ENCODE peak calls at places on chromosomes 2 and 18, in five cellular contexts. Z is heart left ventricle, N is ovary, L is kidney, M is psoas muscle. D is an unnamed sample.
A peak's percentile ranks its signal among the peaks of the same experiment; 100 is the strongest.

GRCh38 chr2:159202568-159203071 is 83.9 kb downstream of the WDSUB1 start:
- DNase-seq in Z (peak; percentile 51), N (no peak), L (no peak), M (no peak), D (peak; percentile 85)

GRCh38 chr2:12240216-12240615 is 476.5 kb upstream of the TRIB2 start:
- DNase-seq in Z (no peak), N (no peak), L (no peak), M (no peak), D (no peak)

GRCh38 chr18:7414459-7414858 is 152.7 kb upstream of the PTPRM start:
- DNase-seq in Z (no peak), N (no peak), L (no peak), M (no peak), D (no peak)

GRCh38 chr2:202721621-202722020 is 86.9 kb downstream of the FAM117B start:
- DNase-seq in Z (no peak), N (no peak), L (no peak), M (no peak), D (no peak)

GRCh38 chr2:119283873-119284331 is 60.3 kb downstream of the STEAP3 start:
- DNase-seq in Z (peak; percentile 57), N (no peak), L (peak; percentile 87), M (peak; percentile 94), D (no peak)

GRCh38 chr2:53235836-53236582 is 531.6 kb upstream of the CHAC2 start:
- DNase-seq in Z (no peak), N (no peak), L (no peak), M (no peak), D (no peak)

GRCh38 chr2:236344446-236344845 is 80.2 kb upstream of the ASB18 start:
- DNase-seq in Z (no peak), N (no peak), L (no peak), M (no peak), D (no peak)

GRCh38 chr2:18149660-18150246 is 271.3 kb downstream of the KCNS3 start:
- DNase-seq in Z (no peak), N (no peak), L (no peak), M (no peak), D (no peak)

GRCh38 chr2:9984861-9985480 is 33.5 kb downstream of the GRHL1 start:
- DNase-seq in Z (no peak), N (no peak), L (no peak), M (no peak), D (no peak)

GRCh38 chr2:96929245-96929925 is 57.0 kb downstream of the FAM178B start:
- DNase-seq in Z (no peak), N (no peak), L (no peak), M (peak; percentile 35), D (no peak)

GRCh38 chr2:21194828-21195227 is 71.1 kb downstream of the TDRD15 start:
- DNase-seq in Z (no peak), N (no peak), L (no peak), M (no peak), D (no peak)

GRCh38 chr2:47321411-47322031 is 81.4 kb upstream of the MSH2 start:
- DNase-seq in Z (no peak), N (no peak), L (no peak), M (no peak), D (no peak)

GRCh38 chr2:72144412-72144745 is 3.3 kb downstream of the CYP26B1 start:
- DNase-seq in Z (peak; percentile 61), N (peak; percentile 47), L (no peak), M (no peak), D (peak; percentile 90)

GRCh38 chr2:73175663-73176204 is 26.6 kb upstream of the NOTO start:
- DNase-seq in Z (peak; percentile 84), N (peak; percentile 80), L (peak; percentile 94), M (peak; percentile 84), D (peak; percentile 87)

GRCh38 chr2:140786585-140786984 is 1344.2 kb downstream of the LRP1B start:
- DNase-seq in Z (no peak), N (no peak), L (no peak), M (no peak), D (no peak)

GRCh38 chr2:11655495-11655894 is 14.5 kb downstream of the NTSR2 start:
- DNase-seq in Z (no peak), N (no peak), L (no peak), M (no peak), D (no peak)

GRCh38 chr2:168025487-168026203 is 221.8 kb downstream of the STK39 start:
- DNase-seq in Z (no peak), N (no peak), L (no peak), M (no peak), D (no peak)

GRCh38 chr2:3202926-3203325 is 174.7 kb downstream of the EIPR1 start:
- DNase-seq in Z (no peak), N (no peak), L (no peak), M (no peak), D (no peak)

GRCh38 chr2:11348209-11348749 is 3.8 kb upstream of the ROCK2 start:
- DNase-seq in Z (peak; percentile 29), N (no peak), L (peak; percentile 83), M (no peak), D (no peak)

GRCh38 chr2:218884519-218884918 is 3.9 kb downstream of the WNT10A start:
- DNase-seq in Z (no peak), N (no peak), L (peak; percentile 11), M (peak; percentile 26), D (peak; percentile 10)
- H3K4me3 ChIP-seq in Z (no peak overlapping the region), N (no peak overlapping the region), L (no peak overlapping the region), M (no peak overlapping the region), D (no peak overlapping the region)

DNA sequence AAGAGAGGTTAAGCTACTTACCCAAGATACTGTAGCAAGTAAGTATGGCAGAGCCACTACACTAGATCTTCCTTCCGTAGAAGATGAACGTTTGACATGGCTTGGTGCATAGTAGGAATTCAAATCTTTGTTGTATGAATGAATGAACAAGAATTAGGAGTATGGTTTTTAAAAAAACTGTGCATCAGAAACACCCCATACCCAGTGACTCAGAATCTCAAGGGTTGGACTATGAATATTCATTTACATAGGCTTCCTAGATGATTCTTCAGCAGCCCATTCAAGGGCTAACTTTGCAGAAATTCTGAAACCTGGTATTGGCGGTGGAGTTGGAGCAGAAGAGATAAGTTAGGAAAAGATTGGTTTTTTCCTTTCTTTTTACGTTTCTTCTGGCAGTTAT is 5.4 kb downstream of the ACTR3 start:
- DNase-seq in Z (no peak), N (no peak), L (no peak), M (no peak), D (no peak)
- H3K4me1 ChIP-seq in Z (peaks cover 80% of the 10 kb centered on the region), N (peaks cover 5% of the 10 kb centered on the region), L (peaks cover 9% of the 10 kb centered on the region), M (peaks cover 84% of the 10 kb centered on the region), D (peaks cover 8% of the 10 kb centered on the region)

GRCh38 chr18:11148655-11149440 is 521 bp downstream of the PIEZO2 start:
- DNase-seq in Z (no peak), N (no peak), L (peak; percentile 61), M (peak; percentile 53), D (peak; percentile 76)

GRCh38 chr18:11146238-11146946 is 3.0 kb downstream of the PIEZO2 start:
- DNase-seq in Z (peak; percentile 34), N (no peak), L (peak; percentile 67), M (peak; percentile 54), D (no peak)

GRCh38 chr18:11147962-11148654 is 1.3 kb downstream of the PIEZO2 start:
- DNase-seq in Z (no peak), N (no peak), L (peak; percentile 65), M (no peak), D (no peak)

GRCh38 chr18:11146947-11147345 is 2.4 kb downstream of the PIEZO2 start:
- DNase-seq in Z (no peak), N (no peak), L (no peak), M (no peak), D (no peak)

DNA sequence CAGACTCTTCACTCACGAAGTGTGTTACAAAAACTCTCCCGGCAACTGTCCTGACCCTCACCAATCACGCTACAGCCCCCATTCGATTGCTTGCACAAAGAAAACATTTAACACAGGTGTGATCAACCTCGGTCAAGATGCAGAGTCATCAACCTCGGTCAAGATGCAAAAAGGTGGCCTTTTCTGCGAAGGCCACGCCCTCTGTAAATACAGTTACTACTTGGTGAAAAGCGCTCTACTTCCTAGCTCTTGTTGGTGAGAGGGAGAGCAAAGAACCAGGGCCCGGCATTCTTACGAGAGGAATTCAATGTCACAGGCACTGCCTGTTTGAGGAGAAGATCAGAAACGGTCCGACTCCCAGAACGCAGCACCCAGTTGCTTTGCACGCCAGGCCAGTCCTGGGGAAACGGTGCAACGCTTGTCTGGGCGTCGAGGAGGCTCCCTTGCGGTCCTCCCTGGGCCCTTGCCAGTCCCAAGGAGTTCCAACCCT is 2.0 kb downstream of the PIEZO2 start:
- DNase-seq in Z (no peak), N (no peak), L (no peak), M (no peak), D (no peak)
- H3K4me3 ChIP-seq in Z (no peak overlapping the region), N (no peak overlapping the region), L (peak overlapping the region; percentile 39), M (peak overlapping the region; percentile 7), D (no peak overlapping the region)

GRCh38 chr18:44841221-44841620 is 160.5 kb downstream of the SETBP1 start:
- DNase-seq in Z (no peak), N (no peak), L (no peak), M (no peak), D (no peak)

GRCh38 chr18:44840053-44840826 is 159.6 kb downstream of the SETBP1 start:
- DNase-seq in Z (no peak), N (peak; percentile 32), L (no peak), M (no peak), D (no peak)

GRCh38 chr18:44844486-44844885 is 163.8 kb downstream of the SETBP1 start:
- DNase-seq in Z (no peak), N (no peak), L (no peak), M (no peak), D (no peak)

GRCh38 chr18:44842588-44843412 is 162.1 kb downstream of the SETBP1 start:
- DNase-seq in Z (no peak), N (no peak), L (no peak), M (no peak), D (no peak)

DNA sequence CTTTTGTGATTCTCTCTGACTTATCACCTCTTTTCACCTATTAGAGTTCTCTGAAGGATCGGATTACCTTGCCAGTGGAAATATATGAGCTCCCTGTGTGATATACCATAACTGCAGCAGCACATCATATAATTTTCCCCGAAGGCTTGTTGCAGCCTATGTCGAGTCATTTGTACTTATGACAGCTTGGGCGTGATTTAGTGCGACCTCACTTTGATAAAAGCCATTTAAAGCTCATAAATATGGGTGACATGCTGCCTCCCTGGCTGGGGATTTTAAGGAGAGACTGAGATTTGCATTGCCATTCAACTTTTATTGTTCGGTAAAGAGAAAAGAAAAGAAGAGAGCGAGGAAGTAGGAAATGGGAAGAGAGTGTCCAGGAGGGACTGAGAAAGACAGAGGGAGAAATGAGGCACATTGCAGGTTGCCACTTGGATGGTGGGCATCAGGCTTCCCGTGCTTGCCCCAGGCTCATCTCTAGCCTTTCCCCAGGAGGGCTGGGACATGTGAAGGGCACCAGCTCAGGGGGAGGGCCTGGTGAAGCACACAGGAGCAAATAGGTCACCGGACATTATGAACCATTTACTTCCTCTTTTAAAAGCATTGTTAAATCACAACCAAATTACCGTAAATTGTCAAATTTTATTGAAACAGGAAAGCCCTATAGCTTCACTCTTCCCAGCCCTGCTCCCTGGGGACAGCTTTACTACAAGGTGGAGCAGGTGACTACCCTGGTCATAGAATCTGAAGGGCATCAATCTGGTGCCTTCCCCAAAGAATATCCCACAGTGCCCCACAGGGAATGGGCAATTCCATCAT is 161.3 kb downstream of the SETBP1 start:
- DNase-seq in Z (no peak), N (no peak), L (no peak), M (no peak), D (no peak)
- H3K4me1 ChIP-seq in Z (peaks cover 20% of the 10 kb centered on the region), N (peaks cover 7% of the 10 kb centered on the region), L (peaks cover 33% of the 10 kb centered on the region), M (peaks cover 62% of the 10 kb centered on the region), D (no peaks in the 10 kb centered on the region)

GRCh38 chr2:123144082-123144481 is 881.0 kb upstream of the CNTNAP5 start:
- DNase-seq in Z (no peak), N (no peak), L (no peak), M (no peak), D (no peak)
- H3K4me3 ChIP-seq in Z (no peak overlapping the region), N (no peak overlapping the region), L (no peak overlapping the region), M (no peak overlapping the region), D (no peak overlapping the region)

D was measured in aorta.